ENCODE peak calls at places on chromosome 5, in eight cellular contexts. Y is ovary, Z is PC-3, K is astrocyte of the spinal cord, R is astrocyte, M is BJ, L is brain microvascular endothelial cell, N is stomach. W is an unnamed sample.

GRCh38 chr5:16521561-16522090 is 56.0 kb upstream of the ZNF622 start:
- DNase-seq in Y (no peak), R (no peak), L (no peak), K (no peak), N (no peak), M (no peak), Z (no peak), W (no peak)

GRCh38 chr5:3451961-3452360 is 143.7 kb upstream of the IRX1 start:
- DNase-seq in L (no peak), Y (no peak), R (no peak), M (no peak), Z (no peak), N (no peak), K (no peak), W (no peak)

GRCh38 chr5:92909545-92909962 is 671.5 kb downstream of the NR2F1-AS1 start:
- DNase-seq in Z (peak), M (no peak), L (peak), Y (no peak), N (no peak), R (no peak), K (peak), W (peak)

GRCh38 chr5:149129181-149129580 is 12.1 kb upstream of the ABLIM3 start:
- DNase-seq in N (no peak), L (no peak), Z (peak), M (no peak), K (no peak), Y (no peak), R (no peak), W (no peak)

GRCh38 chr5:135437796-135438560 is 9.2 kb downstream of the DCANP1 start:
- DNase-seq in L (peak), Y (no peak), M (peak), Z (peak), R (peak), N (peak), K (peak), W (peak)

GRCh38 chr5:91266184-91266705 is 116.9 kb downstream of the ARRDC3 start:
- DNase-seq in L (peak), M (no peak), Y (no peak), K (peak), R (peak), Z (peak), N (no peak), W (no peak)

GRCh38 chr5:79069488-79070001 is at the start of the genes BHMT2 and DMGDH:
- DNase-seq in L (peak), M (no peak), N (no peak), R (peak), Y (peak), Z (no peak), K (peak), W (no peak)

GRCh38 chr5:67143549-67143948 is 53.0 kb downstream of the CD180 start:
- DNase-seq in L (no peak), Y (no peak), N (no peak), Z (no peak), K (no peak), M (no peak), R (no peak), W (no peak)

GRCh38 chr5:75265731-75266130 is 29.1 kb upstream of the ANKRD31 start:
- DNase-seq in R (peak), M (no peak), L (no peak), Z (peak), N (no peak), K (peak), Y (no peak), W (no peak)

GRCh38 chr5:170143710-170144109 is 38.0 kb downstream of the FOXI1 start:
- DNase-seq in R (no peak), K (no peak), L (no peak), Y (no peak), Z (no peak), N (no peak), M (no peak), W (no peak)

GRCh38 chr5:55564716-55565115 is 30.0 kb upstream of the PLPP1 start:
- DNase-seq in L (no peak), N (no peak), M (no peak), K (no peak), R (no peak), Z (no peak), Y (no peak), W (no peak)

GRCh38 chr5:94674841-94675382 is 56.4 kb downstream of the SLF1 start:
- DNase-seq in R (peak), M (no peak), Z (peak), K (no peak), L (no peak), N (no peak), Y (no peak), W (no peak)

GRCh38 chr5:64341340-64341739 is 164.5 kb upstream of the RGS7BP start:
- DNase-seq in K (no peak), M (no peak), Z (peak), Y (no peak), L (no peak), N (no peak), R (no peak), W (no peak)
- TF ChIP-seq CTCF in K (no peak), M (no peak), Z (no peak), Y (no peak), L (no peak), N (no peak), R (no peak), W (no peak)

DNA sequence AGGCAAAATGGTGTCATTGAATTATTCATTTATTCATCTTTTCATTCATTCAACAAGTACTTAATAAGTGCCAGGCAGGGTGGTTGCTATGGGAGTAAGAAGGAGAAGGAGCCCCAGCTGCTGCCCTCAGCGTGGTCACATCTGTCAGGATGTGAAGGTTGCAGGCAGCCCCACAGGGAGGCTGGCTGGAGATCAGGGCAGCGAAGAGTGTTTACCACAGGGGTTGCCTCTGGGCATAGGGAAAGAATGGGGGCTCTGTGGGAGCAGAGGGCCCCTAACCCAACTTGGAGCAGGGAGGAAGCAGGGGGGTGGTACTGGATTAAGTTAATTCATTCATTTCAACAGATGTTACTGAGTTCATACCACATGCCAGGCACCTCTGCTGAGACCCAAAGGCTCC is 6.0 kb downstream of the PCDH12 start:
- DNase-seq in Y (no peak), N (no peak), Z (no peak), M (no peak), R (no peak), K (no peak), L (no peak), W (no peak)
- H3K4me3 ChIP-seq in Y (no peak), N (no peak), Z (no peak), M (no peak), R (no peak), K (no peak), L (no peak), W (no peak)

GRCh38 chr5:18497089-18497488 is 862.8 kb downstream of the TAF11L14 start:
- DNase-seq in K (no peak), L (no peak), R (no peak), Z (no peak), M (no peak), Y (no peak), N (no peak), W (no peak)
- TF ChIP-seq CTCF in K (no peak), L (no peak), R (no peak), Z (no peak), M (no peak), Y (no peak), N (no peak), W (no peak)

GRCh38 chr5:155727512-155728145 is 599.3 kb upstream of the SGCD start:
- DNase-seq in Y (no peak), L (no peak), N (no peak), K (no peak), R (no peak), M (no peak), Z (no peak), W (no peak)
- H3K4me3 ChIP-seq in Y (peak), L (no peak), N (peak), K (no peak), R (peak), M (peak), Z (no peak), W (no peak)

GRCh38 chr5:154286557-154286956 is 96.0 kb downstream of the GALNT10 start:
- DNase-seq in M (no peak), L (no peak), Y (no peak), K (no peak), N (no peak), R (no peak), Z (no peak), W (no peak)
- TF ChIP-seq CTCF in M (no peak), L (no peak), Y (no peak), K (no peak), N (no peak), R (no peak), Z (no peak), W (no peak)